ENCODE peak calls at places on chromosome 6, in nine cellular contexts. U, G, Y, S, D, W, Q, I and E are unnamed samples.
A peak's percentile ranks its signal among the peaks of the same experiment; 100 is the strongest.

GRCh38 chr6:33123732-33124524 is 48.1 kb downstream of the HLA-DPB1 start:
- DNase-seq in U (no peak), G (no peak), Y (peak; percentile 73), S (no peak), D (no peak), W (no peak), Q (no peak), I (no peak), E (no peak)

GRCh38 chr6:28907394-28907793 is 16.4 kb downstream of the TRIM27 start:
- DNase-seq in U (peak; percentile 57), G (no peak), Y (no peak), S (no peak), D (no peak), W (no peak), Q (no peak), I (no peak), E (no peak)

GRCh38 chr6:152572395-152573061 is 64.6 kb downstream of the SYNE1 start:
- DNase-seq in U (no peak), G (no peak), Y (peak; percentile 78), S (no peak), D (no peak), W (no peak), Q (no peak), I (no peak), E (no peak)

GRCh38 chr6:161482517-161482903 is 208.6 kb upstream of the AGPAT4 start:
- DNase-seq in U (no peak), G (no peak), Y (no peak), S (no peak), D (no peak), W (peak; percentile 7), Q (no peak), I (no peak), E (no peak)

GRCh38 chr6:148508401-148509151 is 165.9 kb downstream of the SASH1 start:
- DNase-seq in U (no peak), G (no peak), Y (peak; percentile 54), S (no peak), D (no peak), W (no peak), Q (no peak), I (no peak), E (no peak)

GRCh38 chr6:125193208-125193607 is 39.6 kb downstream of the TPD52L1 start:
- DNase-seq in U (no peak), G (no peak), Y (no peak), S (no peak), D (no peak), W (no peak), Q (no peak), I (no peak), E (no peak)

GRCh38 chr6:30766461-30767157 is 22.3 kb upstream of the IER3 start:
- DNase-seq in U (no peak), G (peak; percentile 36), Y (no peak), S (no peak), D (no peak), W (no peak), Q (no peak), I (no peak), E (no peak)

GRCh38 chr6:136510782-136511181 is 39.4 kb downstream of the MAP7 start:
- DNase-seq in U (no peak), G (no peak), Y (no peak), S (no peak), D (no peak), W (no peak), Q (no peak), I (no peak), E (no peak)

GRCh38 chr6:165605901-165606739 is 56.9 kb downstream of the PDE10A start:
- DNase-seq in U (no peak), G (peak; percentile 39), Y (no peak), S (no peak), D (no peak), W (no peak), Q (no peak), I (no peak), E (no peak)

GRCh38 chr6:63690210-63690609 is 54.6 kb downstream of the PHF3 start:
- DNase-seq in U (no peak), G (no peak), Y (no peak), S (no peak), D (no peak), W (no peak), Q (no peak), I (no peak), E (no peak)

GRCh38 chr6:131825946-131826345 is 18.1 kb downstream of the ENPP1 start:
- DNase-seq in U (no peak), G (no peak), Y (no peak), S (no peak), D (no peak), W (no peak), Q (no peak), I (no peak), E (no peak)

GRCh38 chr6:97401533-97401932 is 118.5 kb upstream of the MMS22L start:
- DNase-seq in U (no peak), G (no peak), Y (peak; percentile 49), S (no peak), D (no peak), W (no peak), Q (no peak), I (no peak), E (no peak)

GRCh38 chr6:22145294-22145693 is 151.5 kb downstream of the PRL start:
- DNase-seq in U (no peak), G (no peak), Y (no peak), S (no peak), D (no peak), W (no peak), Q (no peak), I (no peak), E (no peak)

GRCh38 chr6:33621396-33622388 is 570 bp downstream of the ITPR3 start:
- DNase-seq in U (no peak), G (peak; percentile 57), Y (peak; percentile 40), S (peak; percentile 74), D (peak; percentile 42), W (peak; percentile 53), Q (peak; percentile 66), I (no peak), E (no peak)

GRCh38 chr6:158770948-158771347 is 48.2 kb downstream of the EZR start:
- DNase-seq in U (no peak), G (no peak), Y (no peak), S (no peak), D (no peak), W (no peak), Q (no peak), I (no peak), E (peak; percentile 72)

GRCh38 chr6:28648878-28649375 is 123.2 kb downstream of the GPX5 start:
- DNase-seq in U (no peak), G (no peak), Y (peak; percentile 47), S (no peak), D (no peak), W (no peak), Q (no peak), I (no peak), E (no peak)

GRCh38 chr6:136774228-136775041 is 17.8 kb downstream of the MAP3K5 start:
- DNase-seq in U (no peak), G (no peak), Y (peak; percentile 45), S (no peak), D (no peak), W (no peak), Q (no peak), I (no peak), E (no peak)

GRCh38 chr6:165846123-165846966 is 183.3 kb upstream of the PDE10A start:
- DNase-seq in U (no peak), G (no peak), Y (no peak), S (no peak), D (no peak), W (no peak), Q (peak; percentile 66), I (no peak), E (no peak)

GRCh38 chr6:36120539-36120938 is 9.8 kb upstream of the MAPK13 start:
- DNase-seq in U (no peak), G (peak; percentile 7), Y (no peak), S (no peak), D (peak; percentile 75), W (no peak), Q (peak; percentile 88), I (no peak), E (no peak)

GRCh38 chr6:17984399-17984798 is 3.0 kb downstream of the KIF13A start:
- DNase-seq in U (no peak), G (no peak), Y (no peak), S (no peak), D (no peak), W (no peak), Q (no peak), I (no peak), E (no peak)

GRCh38 chr6:17983712-17984111 is 3.7 kb downstream of the KIF13A start:
- DNase-seq in U (no peak), G (no peak), Y (no peak), S (no peak), D (no peak), W (no peak), Q (peak; percentile 51), I (no peak), E (no peak)

GRCh38 chr6:17986656-17987575 is 519 bp downstream of the KIF13A start:
- DNase-seq in U (peak; percentile 85), G (peak; percentile 66), Y (peak; percentile 52), S (peak; percentile 78), D (no peak), W (peak; percentile 56), Q (peak; percentile 73), I (no peak), E (peak; percentile 86)

GRCh38 chr6:17985934-17986655 is 1.3 kb downstream of the KIF13A start:
- DNase-seq in U (no peak), G (no peak), Y (no peak), S (no peak), D (no peak), W (no peak), Q (no peak), I (no peak), E (no peak)

GRCh38 chr6:17984822-17985660 is 2.4 kb downstream of the KIF13A start:
- DNase-seq in U (no peak), G (no peak), Y (no peak), S (no peak), D (no peak), W (no peak), Q (no peak), I (no peak), E (no peak)
- H3K4me3 ChIP-seq in U (peak overlapping the region; percentile 86), G (no peak overlapping the region), Y (peak overlapping the region; percentile 27), S (peak overlapping the region; percentile 85), D (no peak overlapping the region), W (peak overlapping the region; percentile 64), Q (peak overlapping the region; percentile 60), I (peak overlapping the region; percentile 71), E (peak overlapping the region; percentile 88)

GRCh38 chr6:82017773-82018172 is 229.8 kb downstream of the IBTK start:
- DNase-seq in U (peak; percentile 58), G (no peak), Y (no peak), S (no peak), D (no peak), W (no peak), Q (no peak), I (no peak), E (no peak)
- H3K27ac ChIP-seq in U (peak overlapping the region; percentile 67), G (no peak overlapping the region), Y (no peak overlapping the region), S (no peak overlapping the region), D (no peak overlapping the region), W (no peak overlapping the region), Q (no peak overlapping the region), I (peak overlapping the region; percentile 87), E (peak overlapping the region; percentile 93)

GRCh38 chr6:27514906-27515495 is 42.1 kb upstream of the ZNF184 start:
- DNase-seq in U (no peak), G (no peak), Y (no peak), S (no peak), D (no peak), W (no peak), Q (no peak), I (no peak), E (no peak)
- H3K4me3 ChIP-seq in U (no peak overlapping the region), G (no peak overlapping the region), Y (peak overlapping the region; percentile 25), S (peak overlapping the region; percentile 17), D (no peak overlapping the region), W (no peak overlapping the region), Q (no peak overlapping the region), I (no peak overlapping the region), E (peak overlapping the region; percentile 58)

GRCh38 chr6:18349350-18349749 is 37.8 kb upstream of the RNF144B start:
- DNase-seq in U (no peak), G (no peak), Y (no peak), S (no peak), D (no peak), W (no peak), Q (no peak), I (no peak), E (no peak)
- H3K27ac ChIP-seq in U (no peak overlapping the region), G (no peak overlapping the region), Y (no peak overlapping the region), S (peak overlapping the region; percentile 55), D (no peak overlapping the region), W (no peak overlapping the region), Q (no peak overlapping the region), I (no peak overlapping the region), E (no peak overlapping the region)